ENCODE peak calls at places on chromosomes 5 and 9, in four cellular contexts. One of them, this sample, is unnamed.

GRCh38 chr5:173819521-173819920 is 68.6 kb upstream of the CPEB4 start:
- DNase-seq in HuH-7: no peak
- DNase-seq in 8988T: no peak
- DNase-seq in endothelial cell: no peak
- DNase-seq in this sample: no peak

GRCh38 chr9:127754099-127754760 is 19.1 kb upstream of the TOR2A start:
- DNase-seq in HuH-7: no peak
- DNase-seq in 8988T: no peak
- DNase-seq in endothelial cell: peak
- DNase-seq in this sample: peak

GRCh38 chr5:16889972-16890519 is 46.0 kb downstream of the MYO10 start:
- DNase-seq in HuH-7: no peak
- DNase-seq in 8988T: no peak
- DNase-seq in endothelial cell: no peak
- DNase-seq in this sample: no peak

GRCh38 chr5:140366770-140367630 is 7.0 kb downstream of the SLC4A9 start:
- DNase-seq in HuH-7: no peak
- DNase-seq in 8988T: no peak
- DNase-seq in endothelial cell: no peak
- DNase-seq in this sample: no peak

GRCh38 chr5:41636605-41637004 is 126.2 kb upstream of the PLCXD3 start:
- DNase-seq in HuH-7: peak
- DNase-seq in 8988T: peak
- DNase-seq in endothelial cell: peak
- DNase-seq in this sample: peak

GRCh38 chr9:69044226-69045219 is 9.0 kb downstream of the FXN start:
- DNase-seq in HuH-7: no peak
- DNase-seq in 8988T: no peak
- DNase-seq in endothelial cell: peak
- DNase-seq in this sample: peak

GRCh38 chr5:78537821-78538220 is 110.8 kb downstream of the LHFPL2 start:
- DNase-seq in HuH-7: peak
- DNase-seq in 8988T: peak
- DNase-seq in endothelial cell: no peak
- DNase-seq in this sample: peak

GRCh38 chr9:108105885-108106284 is 616.3 kb upstream of the KLF4 start:
- DNase-seq in HuH-7: no peak
- DNase-seq in 8988T: no peak
- DNase-seq in endothelial cell: no peak
- DNase-seq in this sample: no peak

GRCh38 chr9:116860509-116861120 is 173.5 kb downstream of the TRIM32 start:
- DNase-seq in HuH-7: peak
- DNase-seq in 8988T: peak
- DNase-seq in endothelial cell: peak
- DNase-seq in this sample: peak

GRCh38 chr5:31819926-31820516 is 181.1 kb downstream of the PDZD2 start:
- DNase-seq in HuH-7: no peak
- DNase-seq in 8988T: no peak
- DNase-seq in endothelial cell: no peak
- DNase-seq in this sample: no peak

GRCh38 chr5:120538149-120538548 is 74.0 kb downstream of the PRR16 start:
- DNase-seq in HuH-7: no peak
- DNase-seq in 8988T: no peak
- DNase-seq in endothelial cell: no peak
- DNase-seq in this sample: no peak

GRCh38 chr5:128279345-128279744 is 195.8 kb downstream of the SLC12A2 start:
- DNase-seq in HuH-7: no peak
- DNase-seq in 8988T: no peak
- DNase-seq in endothelial cell: no peak
- DNase-seq in this sample: no peak

This sample was measured in NCI-H69.